ENCODE peak calls at places on chromosomes 4 and X, in five cellular contexts. A, D, B, O and S are unnamed samples.

GRCh38 chr4:7197910-7198309 is 5.6 kb downstream of the SORCS2 start:
- DNase-seq in D (no peak), O (no peak), B (no peak), A (peak; percentile 27), S (no peak)

GRCh38 chr4:825063-825968 is 613 bp downstream of the CPLX1 start:
- DNase-seq in A (peak; percentile 28), D (no peak), B (no peak), O (peak; percentile 36), S (no peak)

GRCh38 chr4:55675196-55675793 is 39.2 kb upstream of the NMU start:
- DNase-seq in O (no peak), B (no peak), D (no peak), A (no peak), S (no peak)

GRCh38 chrX:123756320-123756719 is 23.5 kb upstream of the THOC2 start:
- DNase-seq in D (no peak), B (peak; percentile 51), O (no peak), A (no peak), S (no peak)

GRCh38 chrX:139758250-139758649 is 50.3 kb upstream of the MCF2 start:
- DNase-seq in O (no peak), D (no peak), B (no peak), A (no peak), S (no peak)

GRCh38 chr4:185235480-185236154 is 26.2 kb downstream of the SNX25 start:
- DNase-seq in D (no peak), A (no peak), B (peak; percentile 38), O (no peak), S (no peak)

GRCh38 chr4:38562751-38563198 is 101.2 kb upstream of the KLF3 start:
- DNase-seq in A (peak; percentile 45), B (peak; percentile 28), O (no peak), D (no peak), S (no peak)

GRCh38 chr4:146621-147020 is 22.3 kb downstream of the ZNF718 start:
- DNase-seq in B (no peak), O (no peak), D (no peak), A (no peak), S (no peak)

GRCh38 chr4:137968956-137969709 is 273.0 kb downstream of the SLC7A11 start:
- DNase-seq in O (no peak), A (no peak), B (peak; percentile 59), D (no peak), S (no peak)

GRCh38 chr4:78057135-78057599 is at the start of gene FRAS1:
- DNase-seq in A (no peak), D (no peak), B (no peak), O (no peak), S (no peak)

GRCh38 chr4:54657556-54658313 is at the start of gene KIT:
- DNase-seq in B (peak; percentile 32), O (no peak), A (peak; percentile 37), D (peak; percentile 31), S (no peak)

GRCh38 chrX:41127476-41128192 is 42.4 kb downstream of the USP9X start:
- DNase-seq in A (no peak), O (no peak), D (no peak), B (no peak), S (no peak)

GRCh38 chr4:101977096-101977495 is 186.6 kb downstream of the BANK1 start:
- DNase-seq in D (no peak), B (peak; percentile 94), A (peak; percentile 41), O (no peak), S (peak; percentile 93)

DNA sequence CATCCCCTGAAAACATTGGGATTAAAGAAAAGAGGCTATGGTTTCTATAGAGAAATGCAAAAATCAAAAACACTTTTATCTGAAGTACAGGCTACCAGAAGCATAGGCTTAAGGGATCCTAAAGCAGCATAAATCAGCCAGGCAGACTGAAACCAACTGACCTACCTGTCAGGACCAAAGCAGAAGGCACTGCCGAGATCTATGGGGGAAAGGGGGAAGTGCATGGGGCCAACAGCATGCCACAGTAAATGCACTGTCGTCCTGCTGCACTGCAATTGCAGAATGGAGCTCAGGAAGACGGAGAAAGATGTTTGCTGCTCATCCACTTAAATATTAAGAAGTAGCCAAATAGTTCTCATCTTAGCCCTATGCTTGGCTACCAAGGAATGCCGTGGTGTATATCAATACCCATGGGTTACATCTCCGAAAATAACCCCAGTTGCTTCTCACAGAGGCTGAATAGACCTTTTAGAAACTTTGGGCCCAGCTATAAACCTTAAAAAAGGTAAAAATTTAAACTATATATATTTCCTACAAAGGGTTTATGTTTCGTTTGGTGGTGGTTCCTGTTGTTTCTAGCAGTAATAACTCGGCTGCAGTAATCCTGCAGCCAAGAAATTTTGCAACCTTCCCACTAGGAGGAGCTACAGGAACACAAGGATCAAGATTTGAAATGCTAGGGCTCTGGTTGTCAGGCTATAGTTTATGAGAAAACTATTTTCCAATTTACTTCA is 312.2 kb upstream of the DIAPH2 start:
- DNase-seq in O (no peak), D (no peak), B (peak; percentile 70), A (no peak), S (no peak)
- H3K27ac ChIP-seq in O (no peak overlapping the region), D (no peak overlapping the region), B (no peak overlapping the region), A (no peak overlapping the region), S (no peak overlapping the region)

GRCh38 chr4:83112239-83112638 is 2.3 kb downstream of the PLAC8 start:
- DNase-seq in O (peak; percentile 13), B (no peak), D (no peak), A (no peak), S (no peak)
- H3K27ac ChIP-seq in O (peak overlapping the region; percentile 81), B (no peak overlapping the region), D (no peak overlapping the region), A (peak overlapping the region; percentile 8), S (no peak overlapping the region)

GRCh38 chr4:173415885-173416658 is 17.2 kb upstream of the SCRG1 start:
- DNase-seq in B (no peak), D (peak; percentile 15), O (no peak), A (peak; percentile 56), S (no peak)
- H3K27ac ChIP-seq in B (no peak overlapping the region), D (peak overlapping the region; percentile 54), O (no peak overlapping the region), A (peak overlapping the region; percentile 39), S (no peak overlapping the region)

GRCh38 chr4:22744478-22745062 is 51.8 kb downstream of the GBA3 start:
- DNase-seq in D (no peak), A (no peak), B (no peak), O (no peak), S (no peak)
- H3K27ac ChIP-seq in D (no peak overlapping the region), A (no peak overlapping the region), B (no peak overlapping the region), O (no peak overlapping the region), S (no peak overlapping the region)

DNA sequence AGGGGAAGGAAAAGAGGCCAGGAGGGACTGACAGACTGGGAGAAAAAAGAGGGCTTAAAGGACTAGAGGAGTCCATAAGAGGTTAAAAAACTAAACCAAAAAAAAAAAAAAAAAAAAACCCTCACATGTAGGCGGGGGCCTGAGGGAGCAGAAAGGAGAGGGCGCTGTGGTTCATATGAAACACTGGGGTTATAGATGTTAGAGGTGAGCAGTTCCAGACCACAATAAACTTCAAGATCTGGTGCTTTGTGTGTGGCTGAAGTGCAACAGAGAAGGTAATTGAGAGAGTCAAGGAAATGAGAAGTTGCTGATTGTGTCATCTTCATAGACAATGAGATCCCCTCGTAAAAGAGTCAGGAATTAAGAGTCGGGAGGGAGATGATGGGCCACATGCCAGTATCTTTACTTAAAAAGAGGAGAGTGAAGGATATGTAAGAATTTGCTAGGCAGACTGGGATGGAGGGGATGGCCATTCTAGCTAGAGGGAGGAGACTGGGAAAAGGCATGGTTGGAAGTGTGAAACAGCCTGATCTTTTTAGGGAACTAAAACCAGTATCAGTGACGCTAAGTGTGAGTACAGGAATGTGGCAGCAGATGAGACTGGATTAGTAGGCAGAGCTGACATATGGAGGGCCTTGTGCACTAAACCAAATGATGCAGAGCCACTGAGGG is 18.4 kb upstream of the OGT start:
- DNase-seq in O (peak; percentile 25), D (no peak), B (no peak), A (no peak), S (no peak)
- H3K27ac ChIP-seq in O (no peak overlapping the region), D (no peak overlapping the region), B (no peak overlapping the region), A (no peak overlapping the region), S (no peak overlapping the region)